ENCODE peak calls at places on chromosome 17, in six cellular contexts. One of them, this sample, is unnamed.

GRCh38 chr17:3027786-3028532 is 35.4 kb downstream of the OR1D5 start:
- DNase-seq in activated CD4-positive, alpha-beta T cell treated with anti-CD3 and anti-CD28 coated beads for 1 hour: no peak
- DNase-seq in HEK293T: no peak
- DNase-seq in substantia nigra: no peak
- DNase-seq in CMK: no peak
- DNase-seq in aorta: peak; percentile 54
- DNase-seq in this sample: no peak

GRCh38 chr17:75271955-75272847 is 1.2 kb upstream of the MIF4GD start:
- DNase-seq in activated CD4-positive, alpha-beta T cell treated with anti-CD3 and anti-CD28 coated beads for 1 hour: no peak
- DNase-seq in HEK293T: no peak
- DNase-seq in substantia nigra: peak; percentile 53
- DNase-seq in CMK: no peak
- DNase-seq in aorta: no peak
- DNase-seq in this sample: no peak

GRCh38 chr17:38628441-38628840 is 22.7 kb upstream of the SRCIN1 start:
- DNase-seq in activated CD4-positive, alpha-beta T cell treated with anti-CD3 and anti-CD28 coated beads for 1 hour: no peak
- DNase-seq in HEK293T: peak; percentile 44
- DNase-seq in substantia nigra: no peak
- DNase-seq in CMK: no peak
- DNase-seq in aorta: peak; percentile 68
- DNase-seq in this sample: no peak

GRCh38 chr17:77594416-77595209 is 363.9 kb upstream of the TNRC6C start:
- DNase-seq in activated CD4-positive, alpha-beta T cell treated with anti-CD3 and anti-CD28 coated beads for 1 hour: no peak
- DNase-seq in HEK293T: no peak
- DNase-seq in substantia nigra: no peak
- DNase-seq in CMK: no peak
- DNase-seq in aorta: peak; percentile 52
- DNase-seq in this sample: no peak

GRCh38 chr17:56973520-56973919 is 4.4 kb upstream of the SCPEP1 start:
- DNase-seq in activated CD4-positive, alpha-beta T cell treated with anti-CD3 and anti-CD28 coated beads for 1 hour: no peak
- DNase-seq in HEK293T: no peak
- DNase-seq in substantia nigra: no peak
- DNase-seq in CMK: no peak
- DNase-seq in aorta: no peak
- DNase-seq in this sample: no peak

GRCh38 chr17:32485261-32485955 is 1.4 kb upstream of the CDK5R1 start:
- DNase-seq in activated CD4-positive, alpha-beta T cell treated with anti-CD3 and anti-CD28 coated beads for 1 hour: no peak
- DNase-seq in HEK293T: no peak
- DNase-seq in substantia nigra: no peak
- DNase-seq in CMK: no peak
- DNase-seq in aorta: no peak
- DNase-seq in this sample: no peak

GRCh38 chr17:61065263-61065773 is 334.3 kb upstream of the TBX2 start:
- DNase-seq in activated CD4-positive, alpha-beta T cell treated with anti-CD3 and anti-CD28 coated beads for 1 hour: no peak
- DNase-seq in HEK293T: peak; percentile 19
- DNase-seq in substantia nigra: no peak
- DNase-seq in CMK: no peak
- DNase-seq in aorta: no peak
- DNase-seq in this sample: no peak

GRCh38 chr17:50195196-50195865 is 6.1 kb downstream of the COL1A1 start:
- DNase-seq in activated CD4-positive, alpha-beta T cell treated with anti-CD3 and anti-CD28 coated beads for 1 hour: no peak
- DNase-seq in HEK293T: no peak
- DNase-seq in substantia nigra: no peak
- DNase-seq in CMK: no peak
- DNase-seq in aorta: no peak
- DNase-seq in this sample: no peak

GRCh38 chr17:38898812-38899348 is 26.5 kb upstream of the LASP1NB start:
- DNase-seq in activated CD4-positive, alpha-beta T cell treated with anti-CD3 and anti-CD28 coated beads for 1 hour: peak; percentile 65
- DNase-seq in HEK293T: no peak
- DNase-seq in substantia nigra: peak; percentile 48
- DNase-seq in CMK: peak; percentile 77
- DNase-seq in aorta: no peak
- DNase-seq in this sample: peak; percentile 75

GRCh38 chr17:76892329-76892728 is 24.1 kb downstream of the MGAT5B start:
- DNase-seq in activated CD4-positive, alpha-beta T cell treated with anti-CD3 and anti-CD28 coated beads for 1 hour: no peak
- DNase-seq in HEK293T: no peak
- DNase-seq in substantia nigra: no peak
- DNase-seq in CMK: no peak
- DNase-seq in aorta: no peak
- DNase-seq in this sample: no peak

GRCh38 chr17:77371117-77371887 is 230.5 kb downstream of the SEC14L1 start:
- DNase-seq in activated CD4-positive, alpha-beta T cell treated with anti-CD3 and anti-CD28 coated beads for 1 hour: no peak
- DNase-seq in HEK293T: no peak
- DNase-seq in substantia nigra: no peak
- DNase-seq in CMK: no peak
- DNase-seq in aorta: peak; percentile 72
- DNase-seq in this sample: no peak

GRCh38 chr17:4968916-4969550 is 1.4 kb upstream of the SPAG7 start:
- DNase-seq in activated CD4-positive, alpha-beta T cell treated with anti-CD3 and anti-CD28 coated beads for 1 hour: no peak
- DNase-seq in HEK293T: no peak
- DNase-seq in substantia nigra: no peak
- DNase-seq in CMK: no peak
- DNase-seq in aorta: peak; percentile 84
- DNase-seq in this sample: no peak

GRCh38 chr17:1147664-1148063 is 32.1 kb downstream of the ABR start:
- DNase-seq in activated CD4-positive, alpha-beta T cell treated with anti-CD3 and anti-CD28 coated beads for 1 hour: no peak
- DNase-seq in HEK293T: peak; percentile 74
- DNase-seq in substantia nigra: no peak
- DNase-seq in CMK: no peak
- DNase-seq in aorta: no peak
- DNase-seq in this sample: no peak

GRCh38 chr17:42779304-42779941 is 987 bp upstream of the WNK4 start:
- DNase-seq in activated CD4-positive, alpha-beta T cell treated with anti-CD3 and anti-CD28 coated beads for 1 hour: no peak
- DNase-seq in HEK293T: no peak
- DNase-seq in substantia nigra: no peak
- DNase-seq in CMK: no peak
- DNase-seq in aorta: peak; percentile 30
- DNase-seq in this sample: no peak

GRCh38 chr17:7207120-7208001 is 12.3 kb downstream of the DLG4 start:
- DNase-seq in activated CD4-positive, alpha-beta T cell treated with anti-CD3 and anti-CD28 coated beads for 1 hour: no peak
- DNase-seq in HEK293T: no peak
- DNase-seq in substantia nigra: no peak
- DNase-seq in CMK: no peak
- DNase-seq in aorta: no peak
- DNase-seq in this sample: no peak

GRCh38 chr17:38868095-38868967 is 1.5 kb upstream of the LASP1 start:
- DNase-seq in activated CD4-positive, alpha-beta T cell treated with anti-CD3 and anti-CD28 coated beads for 1 hour: no peak
- DNase-seq in HEK293T: no peak
- DNase-seq in substantia nigra: no peak
- DNase-seq in CMK: no peak
- DNase-seq in aorta: peak; percentile 90
- DNase-seq in this sample: no peak

GRCh38 chr17:44400226-44400847 is 10.9 kb upstream of the ITGA2B start:
- DNase-seq in activated CD4-positive, alpha-beta T cell treated with anti-CD3 and anti-CD28 coated beads for 1 hour: no peak
- DNase-seq in HEK293T: no peak
- DNase-seq in substantia nigra: no peak
- DNase-seq in CMK: no peak
- DNase-seq in aorta: peak; percentile 36
- DNase-seq in this sample: no peak

GRCh38 chr17:81163703-81164413 is 1.4 kb upstream of the PVALEF start:
- DNase-seq in activated CD4-positive, alpha-beta T cell treated with anti-CD3 and anti-CD28 coated beads for 1 hour: no peak
- DNase-seq in HEK293T: no peak
- DNase-seq in substantia nigra: no peak
- DNase-seq in CMK: no peak
- DNase-seq in aorta: no peak
- DNase-seq in this sample: no peak

GRCh38 chr17:12790806-12791148 is 1.5 kb downstream of the ARHGAP44 start:
- DNase-seq in activated CD4-positive, alpha-beta T cell treated with anti-CD3 and anti-CD28 coated beads for 1 hour: no peak
- DNase-seq in HEK293T: no peak
- DNase-seq in substantia nigra: no peak
- DNase-seq in CMK: no peak
- DNase-seq in aorta: no peak
- DNase-seq in this sample: no peak

GRCh38 chr17:80021600-80021999 is 14.1 kb downstream of the TBC1D16 start:
- DNase-seq in activated CD4-positive, alpha-beta T cell treated with anti-CD3 and anti-CD28 coated beads for 1 hour: no peak
- DNase-seq in HEK293T: no peak
- DNase-seq in substantia nigra: no peak
- DNase-seq in CMK: no peak
- DNase-seq in aorta: no peak
- DNase-seq in this sample: no peak

GRCh38 chr17:62696726-62697490 is 69.4 kb downstream of the MRC2 start:
- DNase-seq in activated CD4-positive, alpha-beta T cell treated with anti-CD3 and anti-CD28 coated beads for 1 hour: no peak
- DNase-seq in HEK293T: no peak
- DNase-seq in substantia nigra: no peak
- DNase-seq in CMK: no peak
- DNase-seq in aorta: peak; percentile 80
- DNase-seq in this sample: no peak

GRCh38 chr17:2370211-2370589 is 30.7 kb downstream of the MNT start:
- DNase-seq in activated CD4-positive, alpha-beta T cell treated with anti-CD3 and anti-CD28 coated beads for 1 hour: no peak
- DNase-seq in HEK293T: no peak
- DNase-seq in substantia nigra: no peak
- DNase-seq in CMK: no peak
- DNase-seq in aorta: no peak
- DNase-seq in this sample: no peak

GRCh38 chr17:1188812-1189211 is 9.0 kb upstream of the ABR start:
- DNase-seq in activated CD4-positive, alpha-beta T cell treated with anti-CD3 and anti-CD28 coated beads for 1 hour: no peak
- DNase-seq in HEK293T: no peak
- DNase-seq in substantia nigra: no peak
- DNase-seq in CMK: no peak
- DNase-seq in aorta: peak; percentile 95
- DNase-seq in this sample: no peak

GRCh38 chr17:63189082-63189481 is 223.0 kb downstream of the TANC2 start:
- DNase-seq in activated CD4-positive, alpha-beta T cell treated with anti-CD3 and anti-CD28 coated beads for 1 hour: no peak
- DNase-seq in HEK293T: no peak
- DNase-seq in substantia nigra: no peak
- DNase-seq in CMK: no peak
- DNase-seq in aorta: no peak
- DNase-seq in this sample: no peak

GRCh38 chr17:2055494-2056220 is 754 bp downstream of the HIC1 start:
- DNase-seq in activated CD4-positive, alpha-beta T cell treated with anti-CD3 and anti-CD28 coated beads for 1 hour: no peak
- DNase-seq in HEK293T: no peak
- DNase-seq in substantia nigra: no peak
- DNase-seq in CMK: no peak
- DNase-seq in aorta: no peak
- DNase-seq in this sample: no peak

GRCh38 chr17:32310927-32311568 is 30.9 kb downstream of the C17orf75 start:
- DNase-seq in activated CD4-positive, alpha-beta T cell treated with anti-CD3 and anti-CD28 coated beads for 1 hour: no peak
- DNase-seq in HEK293T: no peak
- DNase-seq in substantia nigra: no peak
- DNase-seq in CMK: no peak
- DNase-seq in aorta: no peak
- DNase-seq in this sample: no peak

GRCh38 chr17:69473801-69474170 is 59.3 kb downstream of the MAP2K6 start:
- DNase-seq in activated CD4-positive, alpha-beta T cell treated with anti-CD3 and anti-CD28 coated beads for 1 hour: no peak
- DNase-seq in HEK293T: no peak
- DNase-seq in substantia nigra: no peak
- DNase-seq in CMK: no peak
- DNase-seq in aorta: no peak
- DNase-seq in this sample: no peak

GRCh38 chr17:51056813-51057510 is 63.7 kb downstream of the SPAG9 start:
- DNase-seq in activated CD4-positive, alpha-beta T cell treated with anti-CD3 and anti-CD28 coated beads for 1 hour: no peak
- DNase-seq in HEK293T: peak; percentile 34
- DNase-seq in substantia nigra: peak; percentile 4
- DNase-seq in CMK: peak; percentile 14
- DNase-seq in aorta: no peak
- DNase-seq in this sample: peak; percentile 8

GRCh38 chr17:53227514-53227913 is 595.2 kb upstream of the KIF2B start:
- DNase-seq in activated CD4-positive, alpha-beta T cell treated with anti-CD3 and anti-CD28 coated beads for 1 hour: no peak
- DNase-seq in HEK293T: no peak
- DNase-seq in substantia nigra: no peak
- DNase-seq in CMK: no peak
- DNase-seq in aorta: no peak
- DNase-seq in this sample: no peak

GRCh38 chr17:79338142-79338541 is 263.5 kb downstream of the ENGASE start:
- DNase-seq in activated CD4-positive, alpha-beta T cell treated with anti-CD3 and anti-CD28 coated beads for 1 hour: no peak
- DNase-seq in HEK293T: no peak
- DNase-seq in substantia nigra: no peak
- DNase-seq in CMK: no peak
- DNase-seq in aorta: no peak
- DNase-seq in this sample: no peak

GRCh38 chr17:72372185-72372584 is 251.4 kb downstream of the SOX9 start:
- DNase-seq in activated CD4-positive, alpha-beta T cell treated with anti-CD3 and anti-CD28 coated beads for 1 hour: no peak
- DNase-seq in HEK293T: no peak
- DNase-seq in substantia nigra: no peak
- DNase-seq in CMK: no peak
- DNase-seq in aorta: no peak
- DNase-seq in this sample: no peak

GRCh38 chr17:57294075-57294474 is 37.8 kb downstream of the MSI2 start:
- DNase-seq in activated CD4-positive, alpha-beta T cell treated with anti-CD3 and anti-CD28 coated beads for 1 hour: no peak
- DNase-seq in HEK293T: no peak
- DNase-seq in substantia nigra: no peak
- DNase-seq in CMK: no peak
- DNase-seq in aorta: no peak
- DNase-seq in this sample: no peak

GRCh38 chr17:79838541-79839274 is 532 bp downstream of the CBX4 start:
- DNase-seq in activated CD4-positive, alpha-beta T cell treated with anti-CD3 and anti-CD28 coated beads for 1 hour: peak; percentile 35
- DNase-seq in HEK293T: peak; percentile 53
- DNase-seq in substantia nigra: peak; percentile 78
- DNase-seq in CMK: no peak
- DNase-seq in aorta: peak; percentile 84
- DNase-seq in this sample: peak; percentile 38

GRCh38 chr17:72120878-72121163 is at the start of gene SOX9:
- DNase-seq in activated CD4-positive, alpha-beta T cell treated with anti-CD3 and anti-CD28 coated beads for 1 hour: no peak
- DNase-seq in HEK293T: peak; percentile 93
- DNase-seq in substantia nigra: peak; percentile 90
- DNase-seq in CMK: no peak
- DNase-seq in aorta: peak; percentile 86
- DNase-seq in this sample: no peak